ENCODE peak calls at places on chromosomes 5 and 9, in nine cellular contexts. L is SK-MEL-5, Z is fibroblast of lung, P is nephron progenitor cell, O is occipital lobe, M is RWPE2, R is stomach, X is hepatocyte, I is ascending aorta. T is an unnamed sample.
A peak's percentile ranks its signal among the peaks of the same experiment; 100 is the strongest.

GRCh38 chr9:98034593-98035546 is 21.7 kb upstream of the NANS start:
- DNase-seq in O (peak; percentile 52), Z (peak; percentile 45), I (peak; percentile 44), P (peak; percentile 86), L (peak; percentile 89), M (no peak), R (peak; percentile 93), X (peak; percentile 90), T (peak; percentile 38)

GRCh38 chr9:79665926-79666325 is 94.2 kb downstream of the TLE4 start:
- DNase-seq in P (no peak), I (no peak), L (no peak), Z (peak; percentile 42), M (no peak), R (no peak), X (no peak), O (no peak), T (no peak)

GRCh38 chr5:91179018-91179417 is 204.1 kb downstream of the ARRDC3 start:
- DNase-seq in R (no peak), I (no peak), O (no peak), Z (peak; percentile 37), L (no peak), P (no peak), X (no peak), M (no peak), T (no peak)

GRCh38 chr5:14491505-14491904 is 90.1 kb upstream of the OTULINL start:
- DNase-seq in L (no peak), P (no peak), R (no peak), X (no peak), M (no peak), I (no peak), Z (peak; percentile 42), O (no peak), T (no peak)

GRCh38 chr5:102811962-102812361 is 56.9 kb downstream of the PAM start:
- DNase-seq in L (peak; percentile 14), O (no peak), X (no peak), R (no peak), I (no peak), Z (peak; percentile 52), P (no peak), M (no peak), T (no peak)

GRCh38 chr9:123724211-123724831 is 205.6 kb downstream of the DENND1A start:
- DNase-seq in I (no peak), P (no peak), L (peak; percentile 68), X (peak; percentile 13), Z (peak; percentile 44), O (no peak), R (no peak), M (no peak), T (no peak)

GRCh38 chr9:133467101-133467500 is 7.3 kb downstream of the CACFD1 start:
- DNase-seq in R (no peak), M (no peak), Z (no peak), P (peak; percentile 38), O (no peak), X (no peak), I (no peak), L (no peak), T (no peak)

GRCh38 chr5:140051950-140052349 is 8.9 kb upstream of the NRG2 start:
- DNase-seq in M (no peak), P (no peak), L (no peak), O (no peak), Z (no peak), R (no peak), I (no peak), X (no peak), T (no peak)

GRCh38 chr5:19928556-19929421 is 59.2 kb downstream of the CDH18 start:
- DNase-seq in I (no peak), M (no peak), X (peak; percentile 53), P (no peak), L (peak; percentile 81), R (no peak), O (no peak), Z (peak; percentile 92), T (no peak)

GRCh38 chr5:159262472-159262858 is 625 bp upstream of the UBLCP1 start:
- DNase-seq in O (peak; percentile 4), R (no peak), X (no peak), Z (peak; percentile 45), I (no peak), P (no peak), L (peak; percentile 33), M (no peak), T (no peak)

GRCh38 chr9:78278177-78278777 is 18.6 kb upstream of the PSAT1 start:
- DNase-seq in L (no peak), Z (peak; percentile 82), R (no peak), I (no peak), X (peak; percentile 20), O (no peak), M (no peak), P (no peak), T (no peak)

GRCh38 chr5:167945542-167946384 is 345.7 kb upstream of the WWC1 start:
- DNase-seq in X (peak; percentile 41), L (no peak), Z (peak; percentile 99), I (no peak), P (peak; percentile 28), O (peak; percentile 23), R (no peak), M (peak; percentile 78), T (no peak)

GRCh38 chr9:128116104-128117083 is 11.1 kb downstream of the PTGES2 start:
- DNase-seq in X (no peak), I (no peak), O (no peak), Z (no peak), L (no peak), P (no peak), R (peak; percentile 44), M (peak; percentile 38), T (no peak)

GRCh38 chr9:5902377-5902776 is 11.7 kb downstream of the MLANA start:
- DNase-seq in P (no peak), M (no peak), R (no peak), L (no peak), O (no peak), I (no peak), X (no peak), Z (no peak), T (no peak)

GRCh38 chr5:171673328-171673727 is 112.3 kb upstream of the SMIM23 start:
- DNase-seq in O (no peak), M (no peak), P (no peak), Z (peak; percentile 20), L (no peak), I (no peak), X (no peak), R (no peak), T (no peak)

GRCh38 chr5:60196382-60197113 is 303.0 kb upstream of the PDE4D start:
- DNase-seq in P (no peak), O (peak; percentile 27), R (no peak), M (peak; percentile 90), Z (peak; percentile 96), X (peak; percentile 42), I (no peak), L (peak; percentile 100), T (no peak)

GRCh38 chr5:150750469-150750868 is 8.3 kb downstream of the DCTN4 start:
- DNase-seq in O (no peak), L (no peak), I (no peak), P (no peak), R (no peak), X (no peak), Z (no peak), M (no peak), T (no peak)

GRCh38 chr5:1965860-1966396 is 83.2 kb upstream of the IRX4 start:
- DNase-seq in L (no peak), M (no peak), O (no peak), Z (no peak), P (no peak), X (no peak), R (no peak), I (no peak), T (no peak)

GRCh38 chr5:133189881-133190280 is 138.1 kb downstream of the HSPA4 start:
- DNase-seq in R (no peak), P (no peak), O (no peak), I (no peak), M (no peak), Z (no peak), L (no peak), X (no peak), T (no peak)

GRCh38 chr5:8340739-8341344 is 471.9 kb downstream of the MTRR start:
- DNase-seq in M (no peak), L (peak; percentile 78), I (no peak), X (peak; percentile 21), R (no peak), O (no peak), P (no peak), Z (peak; percentile 7), T (no peak)

GRCh38 chr5:37882636-37883035 is 42.8 kb upstream of the GDNF start:
- DNase-seq in L (no peak), P (no peak), X (no peak), Z (peak; percentile 42), M (no peak), R (no peak), O (no peak), I (no peak), T (no peak)

GRCh38 chr5:96377597-96377996 is 55.5 kb downstream of the PCSK1 start:
- DNase-seq in Z (no peak), O (no peak), L (no peak), P (no peak), X (no peak), R (no peak), M (no peak), I (no peak), T (no peak)

GRCh38 chr5:170757182-170757601 is 26.3 kb upstream of the GABRP start:
- DNase-seq in O (no peak), L (peak; percentile 34), R (peak; percentile 66), Z (peak; percentile 53), P (no peak), X (peak; percentile 44), I (no peak), M (no peak), T (no peak)

GRCh38 chr9:136616307-136616635 is 46.4 kb upstream of the EGFL7 start:
- DNase-seq in M (no peak), P (no peak), I (no peak), O (no peak), X (no peak), L (no peak), R (no peak), Z (no peak), T (no peak)

GRCh38 chr5:37615184-37615583 is 224.7 kb downstream of the GDNF start:
- DNase-seq in L (no peak), M (no peak), X (no peak), I (no peak), O (no peak), Z (peak; percentile 97), P (no peak), R (no peak), T (no peak)

GRCh38 chr5:127337876-127338275 is 47.3 kb downstream of the MEGF10 start:
- DNase-seq in O (no peak), Z (no peak), R (no peak), P (no peak), M (no peak), L (peak; percentile 17), I (no peak), X (no peak), T (no peak)

GRCh38 chr5:38948501-38948900 is 102.7 kb downstream of the OSMR start:
- DNase-seq in R (no peak), L (no peak), M (no peak), I (no peak), Z (peak; percentile 52), O (no peak), X (no peak), P (no peak), T (no peak)

GRCh38 chr5:174798411-174798930 is 74.1 kb downstream of the MSX2 start:
- DNase-seq in M (no peak), O (no peak), X (no peak), I (no peak), R (no peak), L (no peak), Z (peak; percentile 19), P (no peak), T (no peak)

GRCh38 chr5:16271851-16272250 is 92.3 kb upstream of the MARCHF11 start:
- DNase-seq in Z (no peak), I (no peak), P (no peak), L (no peak), R (no peak), M (no peak), O (no peak), X (no peak), T (no peak)

GRCh38 chr5:172173771-172174170 is 14.3 kb downstream of the STK10 start:
- DNase-seq in R (no peak), L (no peak), M (no peak), O (no peak), Z (peak; percentile 93), X (no peak), P (no peak), I (peak; percentile 29), T (no peak)

GRCh38 chr5:119367502-119368237 is 11.9 kb downstream of the TNFAIP8 start:
- DNase-seq in I (no peak), L (peak; percentile 32), Z (peak; percentile 64), O (no peak), X (no peak), M (no peak), R (no peak), P (no peak), T (no peak)